ENCODE peak calls at places on chromosome 2, in eight cellular contexts. B, Y, E, X, R, A, K and P are unnamed samples.

GRCh38 chr2:173218331-173219056 is 136.2 kb upstream of the CDCA7 start:
- DNase-seq in B (no peak), Y (peak; percentile 53), E (no peak), X (no peak), R (peak; percentile 39), A (no peak), K (no peak), P (no peak)

GRCh38 chr2:85886585-85886984 is 2.2 kb downstream of the ST3GAL5 start:
- DNase-seq in B (no peak), Y (peak; percentile 86), E (peak; percentile 56), X (no peak), R (peak; percentile 75), A (peak; percentile 98), K (peak; percentile 31), P (no peak)

GRCh38 chr2:191653669-191654402 is 24.1 kb upstream of the NABP1 start:
- DNase-seq in B (no peak), Y (no peak), E (no peak), X (no peak), R (no peak), A (no peak), K (no peak), P (no peak)

GRCh38 chr2:36663851-36664715 is 32.4 kb upstream of the VIT start:
- DNase-seq in B (no peak), Y (peak; percentile 89), E (peak; percentile 76), X (peak; percentile 78), R (peak; percentile 82), A (peak; percentile 41), K (no peak), P (no peak)

GRCh38 chr2:148982282-148982681 is 56.2 kb upstream of the LYPD6B start:
- DNase-seq in B (no peak), Y (peak; percentile 15), E (no peak), X (no peak), R (no peak), A (no peak), K (no peak), P (no peak)

GRCh38 chr2:39492095-39492590 is 55.1 kb upstream of the MAP4K3 start:
- DNase-seq in B (no peak), Y (peak; percentile 95), E (peak; percentile 97), X (peak; percentile 95), R (peak; percentile 58), A (peak; percentile 99), K (no peak), P (no peak)

GRCh38 chr2:240934701-240935100 is 28.6 kb downstream of the CROCC2 start:
- DNase-seq in B (peak; percentile 34), Y (no peak), E (no peak), X (no peak), R (no peak), A (no peak), K (no peak), P (no peak)

GRCh38 chr2:85615413-85615728 is 615 bp upstream of the USP39 start:
- DNase-seq in B (no peak), Y (no peak), E (no peak), X (no peak), R (no peak), A (no peak), K (no peak), P (no peak)

GRCh38 chr2:101999122-101999789 is 7.5 kb downstream of the IL1R2 start:
- DNase-seq in B (no peak), Y (no peak), E (peak; percentile 83), X (peak; percentile 23), R (no peak), A (no peak), K (no peak), P (no peak)

GRCh38 chr2:191049728-191050639 is 36.0 kb upstream of the STAT1 start:
- DNase-seq in B (no peak), Y (peak; percentile 66), E (no peak), X (no peak), R (peak; percentile 40), A (peak; percentile 75), K (no peak), P (no peak)

GRCh38 chr2:105798595-105798994 is 53.9 kb downstream of the NCK2 start:
- DNase-seq in B (no peak), Y (no peak), E (no peak), X (no peak), R (no peak), A (no peak), K (peak; percentile 54), P (peak; percentile 76)

GRCh38 chr2:49251251-49251650 is 96.9 kb upstream of the FSHR start:
- DNase-seq in B (no peak), Y (no peak), E (no peak), X (no peak), R (no peak), A (no peak), K (no peak), P (no peak)

GRCh38 chr2:95734976-95735890 is 143.4 kb downstream of the TRIM43 start:
- DNase-seq in B (no peak), Y (no peak), E (no peak), X (no peak), R (no peak), A (no peak), K (no peak), P (no peak)

GRCh38 chr2:160910681-160911080 is 249.5 kb upstream of the TANK start:
- DNase-seq in B (no peak), Y (peak; percentile 86), E (no peak), X (no peak), R (peak; percentile 48), A (peak; percentile 77), K (no peak), P (no peak)

GRCh38 chr2:6971502-6971901 is 54.3 kb downstream of the RNF144A start:
- DNase-seq in B (no peak), Y (no peak), E (no peak), X (no peak), R (no peak), A (no peak), K (no peak), P (no peak)

GRCh38 chr2:10091182-10091932 is 11.1 kb upstream of the CYS1 start:
- DNase-seq in B (peak; percentile 61), Y (no peak), E (no peak), X (no peak), R (no peak), A (no peak), K (no peak), P (no peak)

GRCh38 chr2:57330447-57330846 is 716.2 kb upstream of the VRK2 start:
- DNase-seq in B (no peak), Y (no peak), E (no peak), X (no peak), R (peak; percentile 4), A (peak; percentile 12), K (no peak), P (no peak)

DNA sequence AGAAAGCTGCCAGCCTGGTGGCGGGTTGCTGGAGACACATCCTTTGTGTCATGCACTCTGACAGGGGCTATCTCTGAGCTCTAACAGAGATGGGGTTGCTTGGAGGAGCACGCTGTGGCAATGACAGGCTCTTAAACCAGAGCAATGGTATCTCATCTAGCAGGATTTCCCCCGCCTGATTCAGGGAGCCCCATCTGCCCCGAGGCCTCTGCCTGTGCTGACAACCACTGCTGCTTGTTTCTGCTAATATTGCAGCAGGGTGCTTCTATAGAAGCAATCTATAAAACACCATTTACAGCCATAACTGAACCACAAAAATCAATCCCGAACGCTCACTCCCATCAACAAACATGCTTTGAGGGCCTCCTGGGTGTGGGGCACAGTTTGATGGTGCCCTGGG is 12.8 kb upstream of the DNPEP start:
- DNase-seq in B (no peak), Y (no peak), E (no peak), X (no peak), R (no peak), A (no peak), K (no peak), P (no peak)
- H3K4me1 ChIP-seq in B (no peaks in the 10 kb centered on the region), Y (peaks cover 34% of the 10 kb centered on the region), E (peaks cover 42% of the 10 kb centered on the region), X (no peaks in the 10 kb centered on the region), R (no peaks in the 10 kb centered on the region), A (peaks cover 3% of the 10 kb centered on the region), K (peaks cover 3% of the 10 kb centered on the region), P (peaks cover 11% of the 10 kb centered on the region)

DNA sequence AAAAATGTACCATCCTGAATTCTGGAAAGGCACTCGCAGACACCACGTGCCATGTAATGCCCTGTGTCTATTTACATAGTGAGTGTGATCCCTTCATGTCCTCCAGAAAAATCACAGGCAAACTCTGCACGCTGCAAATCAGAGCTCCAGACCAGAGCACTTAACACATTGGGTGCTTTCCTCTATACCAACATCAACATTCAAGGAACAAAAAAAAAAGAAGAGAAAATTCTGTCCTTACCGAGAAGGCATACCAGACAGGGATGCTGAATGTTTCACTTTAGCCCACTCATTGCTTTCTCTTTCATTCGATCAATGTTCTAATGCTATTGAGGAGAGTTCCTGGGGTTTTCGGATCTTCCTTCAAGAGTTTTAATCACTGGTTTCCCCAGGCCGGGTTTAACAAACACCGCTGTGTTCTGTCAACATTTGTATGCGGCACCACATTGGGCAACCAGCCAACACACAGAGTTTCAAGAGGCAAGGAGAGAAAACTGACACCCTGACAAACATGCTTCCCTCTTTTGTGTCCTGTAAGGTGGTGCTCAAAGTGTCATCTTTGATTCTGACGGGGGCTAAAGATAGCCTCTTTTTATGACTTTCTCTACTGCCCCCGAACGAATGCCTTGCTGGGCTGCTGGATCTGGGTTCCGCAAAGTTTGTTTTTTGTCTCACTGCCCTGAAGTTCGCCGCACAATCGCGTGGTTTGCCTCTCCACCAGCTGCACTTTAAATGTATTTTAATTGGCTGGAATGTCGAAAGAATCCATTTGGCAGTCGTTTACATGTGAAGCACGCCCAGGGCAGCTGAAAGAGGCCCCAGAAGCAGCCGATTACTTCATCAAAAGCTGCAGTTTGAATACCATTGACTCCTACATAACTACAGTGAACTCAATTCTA is 106.4 kb upstream of the NCKAP5 start:
- DNase-seq in B (no peak), Y (peak; percentile 89), E (peak; percentile 68), X (no peak), R (peak; percentile 73), A (peak; percentile 87), K (no peak), P (no peak)
- H3K4me3 ChIP-seq in B (peak overlapping the region; percentile 10), Y (no peak overlapping the region), E (peak overlapping the region; percentile 54), X (no peak overlapping the region), R (peak overlapping the region; percentile 42), A (peak overlapping the region; percentile 63), K (no peak overlapping the region), P (no peak overlapping the region)

DNA sequence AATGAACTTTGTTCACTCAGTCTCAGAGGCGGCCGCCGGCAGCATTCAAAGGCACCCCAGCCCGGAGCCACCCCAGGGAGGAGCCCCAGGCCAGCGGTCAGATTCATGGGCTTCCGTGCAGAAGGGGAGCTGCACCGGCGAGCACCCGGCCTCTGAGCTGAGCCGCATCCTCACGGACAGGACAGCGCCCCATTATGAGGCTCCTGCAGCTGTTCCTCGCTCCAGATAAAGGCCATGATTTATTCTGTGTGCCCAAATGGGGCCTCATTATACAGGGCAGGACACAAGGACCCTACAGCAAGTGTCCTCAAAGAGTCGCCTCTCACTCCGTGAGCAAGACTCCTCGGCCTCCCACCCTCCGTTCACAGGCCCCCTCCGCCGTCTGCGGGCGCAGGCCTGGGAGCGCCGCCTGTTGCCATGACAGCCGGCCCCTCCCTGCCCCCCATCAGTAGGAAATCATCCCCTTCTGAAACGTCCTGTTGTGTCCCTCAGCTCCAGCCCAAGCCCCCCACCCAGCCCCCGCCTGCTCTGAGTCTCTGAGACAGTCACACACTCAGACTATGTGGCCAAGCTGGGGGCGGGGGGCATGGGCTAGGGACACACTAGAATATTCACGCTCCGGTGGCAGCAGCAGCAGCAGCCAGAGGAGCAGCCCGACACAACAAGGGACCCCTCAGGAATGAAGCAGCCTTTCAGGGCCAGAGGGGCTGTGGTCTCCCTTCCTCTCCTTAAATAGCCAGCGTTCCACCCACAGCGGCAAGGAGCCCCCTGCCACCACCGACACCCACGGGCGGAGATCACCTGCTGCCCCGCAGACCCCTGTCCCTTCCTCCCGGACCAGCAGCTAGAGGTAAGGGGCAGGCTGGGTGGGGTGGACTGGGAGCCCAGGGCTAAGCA is at the start of gene GPR17:
- DNase-seq in B (no peak), Y (no peak), E (no peak), X (no peak), R (no peak), A (no peak), K (no peak), P (no peak)
- H3K4me1 ChIP-seq in B (no peaks in the 10 kb centered on the region), Y (no peaks in the 10 kb centered on the region), E (peaks cover 30% of the 10 kb centered on the region), X (peaks cover 8% of the 10 kb centered on the region), R (peaks cover 39% of the 10 kb centered on the region), A (peaks cover 17% of the 10 kb centered on the region), K (peaks cover 3% of the 10 kb centered on the region), P (peaks cover 23% of the 10 kb centered on the region)

GRCh38 chr2:147789720-147790119 is 55.1 kb upstream of the ACVR2A start:
- DNase-seq in B (no peak), Y (peak; percentile 6), E (peak; percentile 70), X (no peak), R (no peak), A (peak; percentile 92), K (no peak), P (no peak)
- H3K4me3 ChIP-seq in B (no peak overlapping the region), Y (no peak overlapping the region), E (peak overlapping the region; percentile 20), X (no peak overlapping the region), R (no peak overlapping the region), A (no peak overlapping the region), K (no peak overlapping the region), P (no peak overlapping the region)